ENCODE peak calls at places on chromosomes 4 and X, in eight cellular contexts. One of them, this sample, is unnamed.

GRCh38 chr4:170884965-170885583 is 795.3 kb upstream of the AADAT start:
- DNase-seq in A549: no peak
- DNase-seq in aorta: no peak
- DNase-seq in testis: no peak
- DNase-seq in mesendoderm: no peak
- DNase-seq in mammary epithelial cell: peak
- DNase-seq in lung: no peak
- DNase-seq in Karpas-422: no peak
- DNase-seq in this sample: no peak

GRCh38 chr4:8854016-8854415 is 17.6 kb downstream of the HMX1 start:
- DNase-seq in A549: no peak
- DNase-seq in aorta: no peak
- DNase-seq in testis: no peak
- DNase-seq in mesendoderm: no peak
- DNase-seq in mammary epithelial cell: no peak
- DNase-seq in lung: no peak
- DNase-seq in Karpas-422: no peak
- DNase-seq in this sample: no peak

GRCh38 chrX:119236599-119237525 is 777 bp downstream of the PGRMC1 start:
- DNase-seq in A549: no peak
- DNase-seq in aorta: peak
- DNase-seq in testis: peak
- DNase-seq in mesendoderm: peak
- DNase-seq in mammary epithelial cell: peak
- DNase-seq in lung: no peak
- DNase-seq in Karpas-422: peak
- DNase-seq in this sample: peak

GRCh38 chr4:190019023-190019858 is 7.8 kb downstream of the FRG2 start:
- DNase-seq in A549: no peak
- DNase-seq in aorta: no peak
- DNase-seq in testis: no peak
- DNase-seq in mesendoderm: peak
- DNase-seq in mammary epithelial cell: no peak
- DNase-seq in lung: no peak
- DNase-seq in Karpas-422: no peak
- DNase-seq in this sample: no peak

GRCh38 chr4:138749303-138749702 is 266.3 kb upstream of the NOCT start:
- DNase-seq in A549: no peak
- DNase-seq in aorta: no peak
- DNase-seq in testis: no peak
- DNase-seq in mesendoderm: peak
- DNase-seq in mammary epithelial cell: peak
- DNase-seq in lung: no peak
- DNase-seq in Karpas-422: no peak
- DNase-seq in this sample: no peak

GRCh38 chr4:34281826-34282225 is 1962.5 kb downstream of the ARAP2 start:
- DNase-seq in A549: no peak
- DNase-seq in aorta: no peak
- DNase-seq in testis: no peak
- DNase-seq in mesendoderm: peak
- DNase-seq in mammary epithelial cell: no peak
- DNase-seq in lung: no peak
- DNase-seq in Karpas-422: no peak
- DNase-seq in this sample: no peak

GRCh38 chr4:35697203-35697736 is 547.0 kb downstream of the ARAP2 start:
- DNase-seq in A549: no peak
- DNase-seq in aorta: no peak
- DNase-seq in testis: no peak
- DNase-seq in mesendoderm: no peak
- DNase-seq in mammary epithelial cell: no peak
- DNase-seq in lung: no peak
- DNase-seq in Karpas-422: no peak
- DNase-seq in this sample: no peak

GRCh38 chrX:155819525-155819924 is 61.6 kb upstream of the VAMP7 start:
- DNase-seq in A549: no peak
- DNase-seq in aorta: no peak
- DNase-seq in testis: no peak
- DNase-seq in mesendoderm: peak
- DNase-seq in mammary epithelial cell: no peak
- DNase-seq in lung: no peak
- DNase-seq in Karpas-422: no peak
- DNase-seq in this sample: no peak

GRCh38 chrX:13076176-13076956 is 31.9 kb upstream of the FAM9C start:
- DNase-seq in A549: no peak
- DNase-seq in aorta: no peak
- DNase-seq in testis: no peak
- DNase-seq in mesendoderm: no peak
- DNase-seq in mammary epithelial cell: peak
- DNase-seq in lung: no peak
- DNase-seq in Karpas-422: no peak
- DNase-seq in this sample: no peak

GRCh38 chr4:7423391-7423790 is 11.3 kb downstream of the PSAPL1 start:
- DNase-seq in A549: no peak
- DNase-seq in aorta: no peak
- DNase-seq in testis: no peak
- DNase-seq in mesendoderm: no peak
- DNase-seq in mammary epithelial cell: no peak
- DNase-seq in lung: no peak
- DNase-seq in Karpas-422: no peak
- DNase-seq in this sample: no peak

GRCh38 chr4:150173420-150173819 is 95.2 kb downstream of the DCLK2 start:
- DNase-seq in A549: no peak
- DNase-seq in aorta: no peak
- DNase-seq in testis: no peak
- DNase-seq in mesendoderm: no peak
- DNase-seq in mammary epithelial cell: no peak
- DNase-seq in lung: no peak
- DNase-seq in Karpas-422: no peak
- DNase-seq in this sample: no peak

GRCh38 chr4:38385286-38386010 is 278.6 kb upstream of the KLF3 start:
- DNase-seq in A549: peak
- DNase-seq in aorta: no peak
- DNase-seq in testis: no peak
- DNase-seq in mesendoderm: peak
- DNase-seq in mammary epithelial cell: peak
- DNase-seq in lung: no peak
- DNase-seq in Karpas-422: no peak
- DNase-seq in this sample: no peak

GRCh38 chr4:156021298-156021697 is 67.6 kb upstream of the CTSO start:
- DNase-seq in A549: no peak
- DNase-seq in aorta: no peak
- DNase-seq in testis: no peak
- DNase-seq in mesendoderm: peak
- DNase-seq in mammary epithelial cell: no peak
- DNase-seq in lung: no peak
- DNase-seq in Karpas-422: no peak
- DNase-seq in this sample: no peak

GRCh38 chr4:48546336-48546735 is 56.3 kb downstream of the ZAR1 start:
- DNase-seq in A549: no peak
- DNase-seq in aorta: no peak
- DNase-seq in testis: peak
- DNase-seq in mesendoderm: peak
- DNase-seq in mammary epithelial cell: peak
- DNase-seq in lung: no peak
- DNase-seq in Karpas-422: peak
- DNase-seq in this sample: no peak

GRCh38 chrX:153628129-153628528 is 18.9 kb upstream of the DUSP9 start:
- DNase-seq in A549: no peak
- DNase-seq in aorta: no peak
- DNase-seq in testis: no peak
- DNase-seq in mesendoderm: no peak
- DNase-seq in mammary epithelial cell: no peak
- DNase-seq in lung: no peak
- DNase-seq in Karpas-422: no peak
- DNase-seq in this sample: no peak

GRCh38 chr4:7626551-7626950 is 191.8 kb upstream of the PSAPL1 start:
- DNase-seq in A549: no peak
- DNase-seq in aorta: no peak
- DNase-seq in testis: no peak
- DNase-seq in mesendoderm: no peak
- DNase-seq in mammary epithelial cell: no peak
- DNase-seq in lung: no peak
- DNase-seq in Karpas-422: no peak
- DNase-seq in this sample: no peak

GRCh38 chr4:164169591-164169990 is 584.3 kb upstream of the SMIM31 start:
- DNase-seq in A549: no peak
- DNase-seq in aorta: no peak
- DNase-seq in testis: no peak
- DNase-seq in mesendoderm: no peak
- DNase-seq in mammary epithelial cell: peak
- DNase-seq in lung: no peak
- DNase-seq in Karpas-422: no peak
- DNase-seq in this sample: no peak

GRCh38 chr4:76784237-76784636 is 113.7 kb downstream of the SOWAHB start:
- DNase-seq in A549: no peak
- DNase-seq in aorta: no peak
- DNase-seq in testis: no peak
- DNase-seq in mesendoderm: peak
- DNase-seq in mammary epithelial cell: no peak
- DNase-seq in lung: no peak
- DNase-seq in Karpas-422: peak
- DNase-seq in this sample: no peak
- H3K27ac ChIP-seq in A549: no peak
- H3K27ac ChIP-seq in aorta: no peak
- H3K27ac ChIP-seq in testis: no peak
- H3K27ac ChIP-seq in mesendoderm: no peak
- H3K27ac ChIP-seq in mammary epithelial cell: peak
- H3K27ac ChIP-seq in lung: no peak
- H3K27ac ChIP-seq in Karpas-422: no peak
- H3K27ac ChIP-seq in this sample: no peak

GRCh38 chr4:80409798-80410197 is 74.3 kb downstream of the CFAP299 start:
- DNase-seq in A549: no peak
- DNase-seq in aorta: no peak
- DNase-seq in testis: no peak
- DNase-seq in mesendoderm: no peak
- DNase-seq in mammary epithelial cell: no peak
- DNase-seq in lung: no peak
- DNase-seq in Karpas-422: no peak
- DNase-seq in this sample: no peak
- H3K27ac ChIP-seq in A549: no peak
- H3K27ac ChIP-seq in aorta: no peak
- H3K27ac ChIP-seq in testis: no peak
- H3K27ac ChIP-seq in mesendoderm: no peak
- H3K27ac ChIP-seq in mammary epithelial cell: no peak
- H3K27ac ChIP-seq in lung: no peak
- H3K27ac ChIP-seq in Karpas-422: no peak
- H3K27ac ChIP-seq in this sample: no peak

GRCh38 chr4:182143086-182143821 is 99.9 kb upstream of the TENM3 start:
- DNase-seq in A549: no peak
- DNase-seq in aorta: peak
- DNase-seq in testis: no peak
- DNase-seq in mesendoderm: peak
- DNase-seq in mammary epithelial cell: peak
- DNase-seq in lung: no peak
- DNase-seq in Karpas-422: no peak
- DNase-seq in this sample: no peak

GRCh38 chr4:182144621-182145359 is 98.4 kb upstream of the TENM3 start:
- DNase-seq in A549: no peak
- DNase-seq in aorta: peak
- DNase-seq in testis: peak
- DNase-seq in mesendoderm: peak
- DNase-seq in mammary epithelial cell: peak
- DNase-seq in lung: no peak
- DNase-seq in Karpas-422: no peak
- DNase-seq in this sample: no peak

GRCh38 chr4:182147391-182147790 is 95.8 kb upstream of the TENM3 start:
- DNase-seq in A549: no peak
- DNase-seq in aorta: no peak
- DNase-seq in testis: no peak
- DNase-seq in mesendoderm: no peak
- DNase-seq in mammary epithelial cell: peak
- DNase-seq in lung: no peak
- DNase-seq in Karpas-422: no peak
- DNase-seq in this sample: no peak

GRCh38 chr4:182143822-182144620 is 99.2 kb upstream of the TENM3 start:
- DNase-seq in A549: peak
- DNase-seq in aorta: peak
- DNase-seq in testis: peak
- DNase-seq in mesendoderm: peak
- DNase-seq in mammary epithelial cell: peak
- DNase-seq in lung: no peak
- DNase-seq in Karpas-422: no peak
- DNase-seq in this sample: no peak

DNA sequence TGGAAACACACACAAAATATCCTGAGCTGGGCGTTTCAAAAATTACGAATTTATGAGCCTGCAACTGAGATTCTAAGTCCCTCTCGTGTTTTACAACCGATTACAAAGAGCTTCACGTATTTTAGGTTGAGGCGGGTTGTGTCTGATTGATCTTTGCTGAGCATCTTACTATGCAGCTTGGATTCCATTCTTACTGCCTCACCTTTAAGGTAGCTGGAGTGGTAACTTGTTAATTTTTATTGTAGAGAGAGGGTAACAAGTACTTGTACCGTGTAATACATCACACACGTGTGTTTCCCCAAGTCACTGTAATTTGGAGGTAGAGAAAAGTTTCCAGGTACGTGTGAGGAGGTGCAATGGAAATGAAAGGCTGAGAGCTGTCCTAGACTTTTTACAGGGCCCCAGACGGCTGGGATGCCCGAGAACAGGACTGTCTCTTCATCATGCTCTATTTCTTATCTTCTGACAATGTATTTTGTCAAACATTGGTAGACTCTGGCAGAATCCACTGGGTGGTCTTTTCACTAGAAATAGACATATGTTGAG is 97.8 kb upstream of the TENM3 start:
- DNase-seq in A549: no peak
- DNase-seq in aorta: no peak
- DNase-seq in testis: no peak
- DNase-seq in mesendoderm: peak
- DNase-seq in mammary epithelial cell: peak
- DNase-seq in lung: no peak
- DNase-seq in Karpas-422: no peak
- DNase-seq in this sample: no peak
- H3K27ac ChIP-seq in A549: peak
- H3K27ac ChIP-seq in aorta: no peak
- H3K27ac ChIP-seq in testis: no peak
- H3K27ac ChIP-seq in mesendoderm: peak
- H3K27ac ChIP-seq in mammary epithelial cell: peak
- H3K27ac ChIP-seq in lung: no peak
- H3K27ac ChIP-seq in Karpas-422: no peak
- H3K27ac ChIP-seq in this sample: no peak

GRCh38 chr4:78247541-78248285 is 190.6 kb downstream of the FRAS1 start:
- DNase-seq in A549: no peak
- DNase-seq in aorta: no peak
- DNase-seq in testis: no peak
- DNase-seq in mesendoderm: peak
- DNase-seq in mammary epithelial cell: peak
- DNase-seq in lung: no peak
- DNase-seq in Karpas-422: no peak
- DNase-seq in this sample: no peak
- H3K27ac ChIP-seq in A549: no peak
- H3K27ac ChIP-seq in aorta: no peak
- H3K27ac ChIP-seq in testis: no peak
- H3K27ac ChIP-seq in mesendoderm: no peak
- H3K27ac ChIP-seq in mammary epithelial cell: no peak
- H3K27ac ChIP-seq in lung: no peak
- H3K27ac ChIP-seq in Karpas-422: no peak
- H3K27ac ChIP-seq in this sample: no peak

This sample was measured in CD8-positive, alpha-beta T cell.